ENCODE peak calls at places on chromosomes 7 and 10, in seven cellular contexts. U is heart left ventricle, I is GM12878, G is lung, V is left ventricle myocardium inferior, R is AG10803, X is hepatocyte. H is an unnamed sample.

GRCh38 chr10:101901340-101901739 is 57.7 kb upstream of the KCNIP2 start:
- DNase-seq in G (no peak), I (peak), V (no peak), X (no peak), R (no peak), U (no peak), H (no peak)

GRCh38 chr7:98518159-98518947 is 98.7 kb upstream of the NPTX2 start:
- DNase-seq in X (no peak), G (no peak), I (no peak), R (no peak), U (no peak), V (no peak), H (no peak)

GRCh38 chr10:87092861-87093460 is 1.7 kb downstream of the GLUD1 start:
- DNase-seq in I (peak), U (no peak), X (peak), R (peak), G (no peak), V (no peak), H (peak)

GRCh38 chr10:129888784-129889616 is 75.1 kb downstream of the EBF3 start:
- DNase-seq in U (peak), I (no peak), G (no peak), X (peak), R (peak), V (peak), H (peak)

GRCh38 chr10:92753865-92754264 is 64.1 kb downstream of the HHEX start:
- DNase-seq in R (no peak), U (no peak), G (no peak), X (no peak), V (no peak), I (no peak), H (no peak)

GRCh38 chr10:2619472-2619871 is 447.9 kb upstream of the PFKP start:
- DNase-seq in I (no peak), U (no peak), G (no peak), V (no peak), X (peak), R (no peak), H (no peak)

GRCh38 chr10:130214431-130214830 is 78.2 kb downstream of the GLRX3 start:
- DNase-seq in R (no peak), U (no peak), I (no peak), G (no peak), X (no peak), V (no peak), H (no peak)

GRCh38 chr7:27453702-27454405 is 208.8 kb downstream of the HIBADH start:
- DNase-seq in I (no peak), U (no peak), X (peak), G (no peak), V (no peak), R (peak), H (peak)

GRCh38 chr7:114759347-114760062 is 162.4 kb upstream of the MDFIC start:
- DNase-seq in I (no peak), U (no peak), R (peak), X (no peak), G (no peak), V (no peak), H (peak)

GRCh38 chr10:34252111-34252510 is 563.0 kb downstream of the PARD3 start:
- DNase-seq in R (no peak), U (peak), V (no peak), I (no peak), G (no peak), X (peak), H (no peak)

GRCh38 chr7:116280803-116281202 is 70.5 kb downstream of the TES start:
- DNase-seq in R (no peak), I (no peak), G (no peak), U (no peak), X (no peak), V (no peak), H (no peak)

GRCh38 chr10:99521474-99522077 is 11.2 kb upstream of the NKX2-3 start:
- DNase-seq in R (no peak), I (no peak), U (no peak), X (no peak), G (no peak), V (no peak), H (no peak)

GRCh38 chr7:100874577-100875355 is at the start of gene SRRT:
- DNase-seq in R (peak), X (peak), U (peak), I (peak), V (peak), G (peak), H (peak)

GRCh38 chr7:100874300-100874576 is 665 bp upstream of the SRRT start:
- DNase-seq in G (no peak), I (no peak), V (no peak), U (no peak), R (no peak), X (no peak), H (no peak)

GRCh38 chr7:100875356-100875751 is 451 bp downstream of the SRRT start:
- DNase-seq in V (peak), X (peak), U (no peak), R (no peak), G (no peak), I (no peak), H (no peak)

GRCh38 chr7:100878013-100878412 is 3.1 kb downstream of the SRRT start:
- DNase-seq in G (no peak), U (no peak), X (no peak), R (no peak), I (no peak), V (no peak), H (no peak)

DNA sequence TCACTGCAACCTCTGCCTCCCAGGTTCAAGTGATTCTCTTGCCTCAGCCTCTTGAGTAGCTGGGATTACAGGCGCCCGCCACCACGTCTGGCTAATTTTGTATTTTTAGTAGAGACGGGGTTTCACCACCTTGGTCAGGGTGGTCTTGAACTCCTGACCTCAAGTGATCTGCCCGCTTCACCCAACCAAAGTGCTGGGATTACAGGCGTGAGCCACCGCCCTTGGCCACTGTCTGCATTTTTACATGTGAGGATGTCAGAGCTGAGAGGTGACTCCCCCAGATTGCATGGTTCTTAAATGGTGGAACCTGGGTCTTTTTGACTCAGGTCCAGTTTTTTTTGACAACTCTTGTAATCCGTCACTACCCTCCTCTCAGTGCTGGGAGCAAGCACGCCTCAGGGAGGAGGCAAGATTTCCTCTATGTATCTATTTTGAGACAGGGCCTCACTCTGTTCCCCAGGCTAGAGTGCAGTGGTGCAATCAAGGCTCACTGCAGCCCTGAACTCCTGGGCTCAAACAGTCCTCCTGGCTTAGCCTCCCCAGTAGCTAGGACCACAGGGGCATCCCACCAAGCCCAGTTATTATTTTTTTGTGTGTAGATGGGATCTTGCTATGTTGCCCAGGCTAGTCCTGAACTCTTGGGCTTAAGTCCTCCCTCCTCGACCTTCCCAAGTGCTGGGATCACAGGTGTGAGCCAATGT is 1.2 kb upstream of the SRRT start:
- DNase-seq in V (no peak), I (no peak), U (no peak), R (no peak), G (no peak), X (no peak), H (no peak)
- H3K4me3 ChIP-seq in V (peak), I (peak), U (peak), R (peak), G (peak), X (peak), H (peak)

DNA sequence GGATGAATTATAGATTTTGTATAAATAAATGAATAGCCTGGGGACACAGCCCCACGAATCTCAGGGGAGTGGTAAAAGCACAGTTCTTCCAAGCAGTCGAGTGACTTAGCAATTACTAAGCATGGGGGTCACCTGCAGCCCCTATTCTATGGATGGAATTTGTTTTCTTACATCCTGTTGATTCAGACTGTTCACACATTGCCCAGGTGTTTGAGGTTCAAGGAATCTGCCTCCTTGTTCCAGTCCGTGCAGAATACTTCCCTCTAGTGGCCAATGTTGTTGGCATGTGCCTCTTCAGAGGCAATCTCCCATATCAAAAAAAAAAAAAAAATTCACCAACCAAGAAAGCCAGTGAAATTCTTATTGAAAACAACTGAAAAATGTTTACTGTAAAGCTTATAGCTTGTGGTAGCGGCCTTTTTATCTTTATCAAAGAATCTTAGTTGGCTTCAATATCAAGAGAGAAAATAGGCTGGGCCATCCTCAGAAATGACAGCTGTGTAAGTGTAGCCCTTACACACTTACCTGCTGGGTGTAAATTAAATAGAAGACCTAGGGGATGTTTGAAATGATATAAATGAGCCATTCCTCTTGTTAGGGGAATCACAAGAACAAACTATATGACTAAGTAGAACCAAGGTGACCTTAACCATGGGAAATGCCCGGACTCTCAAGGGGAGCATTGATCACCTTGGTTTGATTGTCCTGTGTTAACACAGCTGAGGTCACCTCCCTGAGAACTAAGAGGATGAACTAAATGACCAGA is 7.8 kb downstream of the LIPM start:
- DNase-seq in I (no peak), X (peak), R (peak), G (peak), V (no peak), U (no peak), H (peak)
- TF ChIP-seq CTCF in I (peak), X (peak), R (peak), G (peak), V (peak), U (peak), H (peak)

GRCh38 chr7:37916673-37917660 is at the start of gene SFRP4:
- DNase-seq in R (peak), V (peak), G (peak), U (peak), X (peak), I (no peak), H (peak)
- H3K4me3 ChIP-seq in R (peak), V (peak), G (peak), U (peak), X (peak), I (peak), H (peak)

DNA sequence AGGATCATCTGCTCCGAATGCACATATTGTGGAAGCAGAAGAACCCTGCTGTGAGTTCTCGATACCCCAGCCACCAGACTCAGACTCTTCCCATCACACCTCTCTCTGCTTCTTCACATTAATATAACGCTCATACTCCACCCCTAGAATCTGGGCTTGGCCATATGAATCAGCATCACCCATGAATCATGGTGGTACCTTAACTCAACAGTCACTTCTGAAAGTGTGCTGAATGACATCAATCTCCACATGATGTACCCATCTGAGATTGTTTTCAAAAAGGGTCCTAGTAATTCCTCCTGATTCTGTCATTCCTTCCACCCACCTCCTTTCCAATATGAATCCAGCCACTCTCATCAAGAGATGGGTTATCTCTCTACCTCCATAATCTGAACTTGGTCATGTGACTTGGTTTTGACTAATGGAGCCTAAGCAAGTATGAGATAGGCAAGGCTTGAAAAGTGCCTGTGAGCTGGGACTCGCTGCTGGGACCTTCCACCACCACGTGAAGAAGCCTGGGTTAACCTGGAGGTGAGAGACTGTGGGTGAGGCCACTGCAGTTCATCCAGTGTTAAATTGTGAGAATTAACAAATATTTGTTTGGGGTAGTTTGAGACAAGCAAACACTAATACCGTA is 15.4 kb downstream of the YWHAG start:
- DNase-seq in U (no peak), V (no peak), G (no peak), X (no peak), R (no peak), I (no peak), H (peak)
- TF ChIP-seq CTCF in U (no peak), V (no peak), G (no peak), X (no peak), R (no peak), I (no peak), H (no peak)

DNA sequence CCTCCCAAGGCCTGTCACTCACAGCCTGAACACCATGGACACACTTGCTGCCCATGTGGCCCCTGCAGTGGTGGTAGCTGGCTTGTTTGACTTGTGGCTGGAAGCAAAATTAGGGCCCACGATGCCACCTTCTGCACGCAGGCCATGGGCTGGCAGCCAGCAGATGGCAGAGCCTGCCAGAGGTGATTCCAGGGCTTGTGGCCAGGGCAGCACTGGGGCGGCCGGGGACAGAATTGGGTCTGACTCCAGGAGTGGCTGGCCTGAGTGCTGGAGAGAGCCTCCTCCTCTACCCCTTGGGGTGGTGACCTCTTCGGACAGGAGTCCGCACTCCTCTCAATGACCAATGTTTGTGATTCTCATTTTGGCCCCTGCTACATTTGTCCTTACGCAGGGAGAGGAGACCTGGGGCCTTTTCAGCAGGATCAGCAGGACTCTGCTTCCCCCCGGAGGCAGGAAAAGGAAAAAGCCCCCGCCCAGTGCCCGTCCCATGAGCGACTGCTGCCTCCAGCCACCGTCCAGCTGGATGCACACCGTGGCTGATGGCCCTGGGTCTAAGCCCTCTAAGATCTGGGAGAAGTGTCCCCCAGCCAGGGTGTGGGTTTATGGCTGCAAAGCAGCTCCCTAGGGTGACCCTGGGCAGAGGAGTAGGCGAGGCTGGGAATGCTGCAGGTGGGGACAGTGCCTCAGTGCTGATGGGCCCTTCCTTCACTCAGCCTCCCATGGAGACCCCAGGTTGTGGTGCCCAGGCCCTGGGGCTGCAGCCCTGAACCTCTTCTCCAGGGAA is 26.5 kb downstream of the DNAJB12 start:
- DNase-seq in U (peak), V (peak), G (peak), I (no peak), R (peak), X (peak), H (peak)
- H3K4me3 ChIP-seq in U (no peak), V (no peak), G (no peak), I (no peak), R (no peak), X (no peak), H (no peak)

DNA sequence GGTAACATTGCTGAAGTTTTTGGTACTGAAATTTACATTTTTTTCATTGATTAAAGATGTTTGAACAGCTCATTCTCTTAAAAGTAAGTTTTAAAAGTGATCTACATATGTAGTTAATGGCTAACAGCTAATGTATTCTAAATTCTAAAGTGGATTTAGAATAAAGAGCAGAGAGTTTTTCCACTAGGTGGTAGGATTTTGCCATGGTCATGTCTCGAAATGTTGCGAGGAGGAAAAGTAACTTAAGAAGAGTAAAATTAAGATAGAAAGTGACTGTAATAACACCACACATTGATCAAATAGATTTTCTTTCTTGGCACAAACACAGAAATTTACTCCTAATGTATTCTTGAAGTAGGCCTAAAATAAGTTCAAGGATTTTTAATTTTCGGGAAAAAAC is 19.8 kb downstream of the LSMEM1 start:
- DNase-seq in I (no peak), X (no peak), R (no peak), V (no peak), G (no peak), U (no peak), H (peak)
- TF ChIP-seq CTCF in I (no peak), X (peak), R (peak), V (no peak), G (no peak), U (no peak), H (peak)

GRCh38 chr10:61937631-61938284 is 36.3 kb downstream of the ARID5B start:
- DNase-seq in X (no peak), I (no peak), U (no peak), G (no peak), V (no peak), R (peak), H (peak)

GRCh38 chr10:61936770-61937169 is 35.3 kb downstream of the ARID5B start:
- DNase-seq in R (no peak), I (no peak), U (no peak), G (no peak), X (no peak), V (no peak), H (no peak)

GRCh38 chr10:61941202-61941651 is 39.7 kb downstream of the ARID5B start:
- DNase-seq in V (no peak), I (no peak), U (no peak), G (no peak), R (no peak), X (no peak), H (peak)

GRCh38 chr10:61942997-61943457 is 41.5 kb downstream of the ARID5B start:
- DNase-seq in X (no peak), V (no peak), R (peak), G (no peak), I (no peak), U (no peak), H (peak)

GRCh38 chr10:61939575-61940301 is 38.2 kb downstream of the ARID5B start:
- DNase-seq in X (no peak), U (no peak), V (no peak), R (peak), I (no peak), G (no peak), H (peak)
- H3K4me3 ChIP-seq in X (no peak), U (no peak), V (no peak), R (no peak), I (peak), G (no peak), H (no peak)

GRCh38 chr10:19815478-19816419 is 483 bp upstream of the PLXDC2 start:
- DNase-seq in X (peak), I (no peak), R (no peak), V (peak), G (peak), U (peak), H (peak)

GRCh38 chr10:19816420-19817250 is at the start of gene PLXDC2:
- DNase-seq in R (peak), G (peak), I (no peak), U (peak), V (peak), X (peak), H (peak)

GRCh38 chr10:19815036-19815435 is 1.2 kb upstream of the PLXDC2 start:
- DNase-seq in G (no peak), V (no peak), R (no peak), I (no peak), U (no peak), X (no peak), H (no peak)

GRCh38 chr10:19819419-19820033 is 3.3 kb downstream of the PLXDC2 start:
- DNase-seq in X (peak), G (no peak), R (peak), U (no peak), I (no peak), V (no peak), H (peak)

DNA sequence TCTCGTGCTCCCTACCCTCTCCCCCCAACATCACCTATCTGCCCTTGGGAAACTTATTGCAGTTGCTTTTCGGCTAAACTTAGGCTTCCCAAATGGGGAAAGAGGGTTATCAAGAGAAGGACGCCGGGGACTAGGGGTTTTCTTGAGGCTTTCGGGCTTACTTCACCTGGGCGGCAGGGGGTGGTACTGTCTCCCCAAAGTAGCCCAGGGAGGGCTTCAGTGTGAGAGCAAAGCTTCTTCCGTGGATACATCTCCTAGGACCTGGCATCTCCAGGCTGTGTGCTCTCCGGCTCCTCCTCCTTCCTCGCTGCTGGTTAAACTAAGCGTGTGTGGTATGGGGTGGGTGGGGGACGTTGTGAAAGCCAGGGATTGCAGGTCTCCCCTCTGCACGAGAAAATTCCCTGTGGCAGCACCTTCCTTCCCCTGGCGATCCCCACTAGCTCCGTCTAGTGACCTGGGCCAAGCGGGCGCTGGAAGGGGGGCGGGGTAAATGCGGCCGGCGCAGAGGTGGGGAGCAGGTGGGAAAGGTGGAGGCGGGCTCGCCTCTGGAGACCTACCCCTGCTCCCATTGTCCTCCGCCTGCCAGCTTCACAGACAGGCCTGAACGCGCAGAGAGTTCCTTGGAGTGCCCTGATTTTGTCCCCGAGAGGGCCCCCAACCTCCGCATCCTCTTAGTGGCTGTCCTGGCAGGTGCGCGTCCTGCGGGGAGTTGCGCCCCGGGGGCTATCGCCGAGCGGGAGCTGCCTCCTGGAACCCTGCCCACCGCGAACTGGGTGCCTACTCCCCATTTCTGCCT is 1.2 kb downstream of the PLXDC2 start:
- DNase-seq in U (peak), V (no peak), R (no peak), X (peak), G (no peak), I (no peak), H (no peak)
- TF ChIP-seq CTCF in U (no peak), V (no peak), R (no peak), X (peak), G (no peak), I (peak), H (peak)

H was measured in fibroblast of mammary gland.